ENCODE peak calls at places on chromosomes 16 and 17, in eight cellular contexts. H is prostate gland, I is GM12892, T is breast epithelium, U is stomach, V is H1, E is spleen, D is K562. Q is an unnamed sample.

GRCh38 chr17:17156107-17156506 is 50.0 kb downstream of the PLD6 start:
- DNase-seq in E (no peak), V (no peak), T (peak), I (no peak), H (peak), U (no peak), D (no peak), Q (no peak)

GRCh38 chr16:67856927-67857546 is 9.5 kb upstream of the CENPT start:
- DNase-seq in H (no peak), I (no peak), V (no peak), U (no peak), D (no peak), E (no peak), T (no peak), Q (no peak)

GRCh38 chr17:31309525-31309924 is 4.3 kb downstream of the EVI2B start:
- DNase-seq in H (no peak), V (no peak), I (no peak), U (no peak), D (no peak), E (no peak), T (no peak), Q (no peak)

GRCh38 chr16:67431077-67431804 is at the start of gene HSD11B2:
- DNase-seq in D (peak), V (peak), U (peak), I (no peak), T (peak), E (peak), H (peak), Q (no peak)

GRCh38 chr17:68294196-68294555 is 2.9 kb downstream of the ARSG start:
- DNase-seq in T (no peak), H (no peak), V (no peak), U (no peak), D (no peak), I (no peak), E (no peak), Q (no peak)

GRCh38 chr17:61583242-61583641 is 7.8 kb downstream of the NACA2 start:
- DNase-seq in V (no peak), I (no peak), H (no peak), E (no peak), D (peak), U (no peak), T (no peak), Q (no peak)

GRCh38 chr17:3213587-3213986 is 6.1 kb downstream of the OR1A1 start:
- DNase-seq in U (no peak), D (no peak), I (no peak), H (no peak), V (no peak), E (no peak), T (no peak), Q (no peak)

GRCh38 chr17:61467416-61468262 is 15.4 kb downstream of the TBX4 start:
- DNase-seq in V (peak), U (peak), H (no peak), E (peak), I (no peak), T (no peak), D (peak), Q (peak)

GRCh38 chr17:63993368-63993990 is 4.7 kb upstream of the PRR29 start:
- DNase-seq in I (no peak), E (peak), T (no peak), D (no peak), U (no peak), H (no peak), V (no peak), Q (no peak)

GRCh38 chr16:77683845-77684526 is 38.3 kb upstream of the NUDT7 start:
- DNase-seq in H (no peak), T (no peak), E (no peak), I (no peak), D (no peak), V (no peak), U (no peak), Q (no peak)

GRCh38 chr17:45132302-45132568 is at the start of gene PLCD3:
- DNase-seq in V (no peak), E (no peak), H (no peak), U (no peak), T (no peak), I (no peak), D (no peak), Q (no peak)

GRCh38 chr16:2586241-2586640 is 48.4 kb downstream of the PDPK1 start:
- DNase-seq in D (no peak), V (peak), U (no peak), T (no peak), I (no peak), E (peak), H (no peak), Q (no peak)

GRCh38 chr17:61160789-61161440 is 238.7 kb upstream of the TBX2 start:
- DNase-seq in D (no peak), E (no peak), T (no peak), U (no peak), I (no peak), V (no peak), H (no peak), Q (no peak)

GRCh38 chr17:29648005-29648404 is 25.3 kb upstream of the CORO6 start:
- DNase-seq in U (no peak), I (no peak), D (no peak), T (no peak), H (no peak), E (no peak), V (no peak), Q (no peak)

GRCh38 chr17:62592305-62593099 is 35.0 kb upstream of the MRC2 start:
- DNase-seq in U (no peak), D (no peak), V (no peak), T (no peak), E (no peak), H (no peak), I (no peak), Q (no peak)

GRCh38 chr16:51002889-51003490 is 148.1 kb downstream of the SALL1 start:
- DNase-seq in V (no peak), E (no peak), U (peak), T (no peak), H (no peak), D (peak), I (no peak), Q (no peak)

GRCh38 chr17:57663326-57664070 is 81.6 kb downstream of the CCDC182 start:
- DNase-seq in V (no peak), H (no peak), U (no peak), E (peak), T (no peak), D (no peak), I (no peak), Q (no peak)

GRCh38 chr17:56577810-56578209 is 15.7 kb upstream of the NOG start:
- DNase-seq in V (no peak), H (no peak), D (no peak), I (no peak), U (no peak), E (no peak), T (no peak), Q (no peak)

GRCh38 chr16:48035142-48035541 is 120.7 kb downstream of the ABCC12 start:
- DNase-seq in E (no peak), H (peak), I (no peak), T (no peak), U (no peak), D (no peak), V (no peak), Q (no peak)

GRCh38 chr17:7886227-7887037 is 2.2 kb upstream of the CHD3 start:
- DNase-seq in E (no peak), V (peak), I (no peak), D (peak), U (peak), T (peak), H (peak), Q (peak)

GRCh38 chr16:14436410-14436955 is 193.6 kb downstream of the PARN start:
- DNase-seq in U (no peak), D (no peak), H (no peak), I (no peak), V (no peak), T (no peak), E (no peak), Q (no peak)

GRCh38 chr17:64707077-64707591 is 45.0 kb upstream of the SMURF2 start:
- DNase-seq in E (peak), T (peak), D (no peak), H (peak), V (no peak), U (peak), I (no peak), Q (peak)

GRCh38 chr16:82452002-82452741 is 174.6 kb upstream of the CDH13 start:
- DNase-seq in H (no peak), E (no peak), T (no peak), D (no peak), I (no peak), V (no peak), U (no peak), Q (no peak)

GRCh38 chr17:78707016-78707415 is 75.1 kb downstream of the CYTH1 start:
- DNase-seq in V (no peak), I (no peak), T (no peak), U (no peak), E (no peak), H (no peak), D (no peak), Q (no peak)

GRCh38 chr16:3822366-3823045 is 58.0 kb downstream of the CREBBP start:
- DNase-seq in D (no peak), I (no peak), V (no peak), H (no peak), T (no peak), E (no peak), U (no peak), Q (no peak)

GRCh38 chr17:34598161-34598776 is 18.9 kb downstream of the TMEM132E start:
- DNase-seq in T (no peak), U (no peak), E (no peak), V (peak), D (peak), I (no peak), H (no peak), Q (no peak)

GRCh38 chr17:6323626-6324356 is 111.1 kb downstream of the AIPL1 start:
- DNase-seq in U (no peak), H (no peak), D (peak), T (no peak), I (no peak), E (no peak), V (no peak), Q (no peak)

GRCh38 chr17:10683853-10684252 is 13.5 kb downstream of the SCO1 start:
- DNase-seq in U (no peak), D (peak), V (no peak), H (no peak), T (no peak), E (no peak), I (no peak), Q (no peak)

GRCh38 chr17:81397314-81398169 is 2.3 kb downstream of the BAHCC1 start:
- DNase-seq in D (no peak), U (peak), I (no peak), H (no peak), T (no peak), E (no peak), V (peak), Q (peak)

GRCh38 chr16:78385406-78385805 is 286.0 kb downstream of the WWOX start:
- DNase-seq in H (no peak), E (no peak), T (no peak), I (no peak), V (no peak), D (no peak), U (no peak), Q (no peak)

GRCh38 chr17:76539631-76540271 is at the start of gene PRCD:
- DNase-seq in H (no peak), E (peak), I (peak), D (no peak), T (no peak), U (no peak), V (no peak), Q (no peak)

GRCh38 chr16:61581417-61582046 is 454.7 kb downstream of the CDH8 start:
- DNase-seq in H (no peak), U (no peak), V (no peak), E (peak), I (no peak), D (no peak), T (no peak), Q (no peak)

GRCh38 chr16:56931769-56932587 is at the start of gene HERPUD1:
- DNase-seq in T (peak), U (peak), D (peak), H (peak), I (peak), E (peak), V (peak), Q (peak)

GRCh38 chr16:56931253-56931768 is 631 bp upstream of the HERPUD1 start:
- DNase-seq in D (peak), V (peak), U (peak), T (peak), E (no peak), H (peak), I (peak), Q (peak)

GRCh38 chr16:56932588-56933265 is 785 bp downstream of the HERPUD1 start:
- DNase-seq in V (peak), E (peak), D (peak), T (peak), U (peak), I (no peak), H (peak), Q (peak)

GRCh38 chr16:56929639-56930038 is 2.3 kb upstream of the HERPUD1 start:
- DNase-seq in I (no peak), V (no peak), U (no peak), E (no peak), D (no peak), T (no peak), H (no peak), Q (no peak)

GRCh38 chr16:56930516-56931252 is 1.3 kb upstream of the HERPUD1 start:
- DNase-seq in D (no peak), E (no peak), H (no peak), I (no peak), V (no peak), T (no peak), U (no peak), Q (peak)
- TF ChIP-seq POLR2AphosphoS5 in D (no peak), E (no peak), H (no peak), I (no peak), V (no peak), T (no peak), U (no peak), Q (no peak)

GRCh38 chr17:74987909-74988711 is 678 bp downstream of the CDR2L start:
- DNase-seq in T (peak), H (peak), D (peak), V (peak), I (no peak), U (peak), E (peak), Q (peak)
- TF ChIP-seq POLR2AphosphoS5 in T (no peak), H (no peak), D (no peak), V (peak), I (no peak), U (no peak), E (peak), Q (peak)

DNA sequence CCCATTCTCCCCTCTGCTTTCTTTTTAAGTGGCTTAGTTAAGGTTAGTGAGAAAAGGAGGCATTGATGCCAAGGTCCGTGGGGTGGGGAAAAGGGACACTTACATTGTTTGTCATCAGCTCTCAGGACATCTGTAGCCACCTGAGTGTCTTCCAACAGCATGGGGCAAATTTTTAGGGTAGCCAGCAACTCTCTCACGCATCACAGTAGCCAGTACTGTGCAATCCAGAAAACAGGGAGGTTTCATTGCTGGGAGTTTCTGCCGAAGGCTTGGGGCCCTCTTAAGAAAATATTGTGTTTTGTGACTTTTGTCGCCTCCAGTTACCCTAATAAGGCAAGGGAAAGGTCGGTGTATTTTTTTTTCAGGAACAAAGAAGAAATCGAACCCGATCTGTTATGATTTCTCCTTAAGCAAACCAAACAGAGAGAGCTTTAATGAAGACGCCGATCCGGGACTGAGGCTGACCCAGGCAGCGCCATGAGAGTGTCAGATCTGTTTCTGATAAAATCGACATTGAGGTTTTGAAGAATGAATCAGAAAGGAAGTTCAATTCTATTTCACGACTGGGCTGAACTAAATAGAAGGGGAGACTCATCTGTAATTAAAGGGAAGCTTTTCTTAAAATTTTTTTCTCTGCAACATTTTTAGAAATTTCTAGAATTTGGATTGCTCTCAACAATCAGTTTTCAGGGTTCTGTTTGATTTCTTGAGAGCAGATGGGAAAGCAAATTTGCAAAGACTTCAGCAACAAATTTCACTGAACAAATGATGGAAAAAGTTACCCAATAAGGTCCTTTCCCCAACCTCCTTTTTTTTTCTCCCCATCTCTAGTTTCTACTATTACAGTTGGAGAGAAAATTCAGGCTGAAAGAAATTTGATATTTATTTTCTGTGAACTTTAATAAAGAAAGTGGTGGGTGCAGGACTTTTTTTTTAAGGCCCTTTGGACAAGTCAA is 144.7 kb upstream of the IRX3 start:
- DNase-seq in D (no peak), T (no peak), V (no peak), U (no peak), I (no peak), E (no peak), H (no peak), Q (no peak)
- TF ChIP-seq POLR2AphosphoS5 in D (no peak), T (no peak), V (no peak), U (no peak), I (no peak), E (no peak), H (no peak), Q (no peak)

DNA sequence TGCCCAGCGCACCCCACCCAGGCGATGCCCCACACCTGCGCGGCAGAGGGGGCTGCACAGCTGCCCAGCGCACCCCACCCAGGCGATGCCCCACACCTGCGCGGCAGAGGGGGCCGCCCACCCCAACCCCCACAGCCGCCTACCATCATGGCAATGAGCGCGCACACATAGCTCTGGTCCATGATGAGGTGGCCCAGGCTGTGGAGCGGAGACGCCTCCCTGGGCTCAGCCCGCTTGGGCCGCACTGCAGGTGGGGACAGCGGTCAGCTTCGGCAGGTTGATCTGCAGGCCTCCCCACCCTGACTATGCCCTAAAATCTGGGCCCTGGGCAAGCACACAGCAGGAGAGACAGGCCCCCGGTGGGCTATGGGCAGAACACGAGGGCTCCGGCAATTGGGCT is 30.2 kb downstream of the CTU2 start:
- DNase-seq in V (no peak), H (no peak), T (no peak), I (no peak), U (no peak), E (no peak), D (no peak), Q (no peak)
- TF ChIP-seq POLR2AphosphoS5 in V (no peak), H (no peak), T (no peak), I (no peak), U (no peak), E (no peak), D (no peak), Q (no peak)

DNA sequence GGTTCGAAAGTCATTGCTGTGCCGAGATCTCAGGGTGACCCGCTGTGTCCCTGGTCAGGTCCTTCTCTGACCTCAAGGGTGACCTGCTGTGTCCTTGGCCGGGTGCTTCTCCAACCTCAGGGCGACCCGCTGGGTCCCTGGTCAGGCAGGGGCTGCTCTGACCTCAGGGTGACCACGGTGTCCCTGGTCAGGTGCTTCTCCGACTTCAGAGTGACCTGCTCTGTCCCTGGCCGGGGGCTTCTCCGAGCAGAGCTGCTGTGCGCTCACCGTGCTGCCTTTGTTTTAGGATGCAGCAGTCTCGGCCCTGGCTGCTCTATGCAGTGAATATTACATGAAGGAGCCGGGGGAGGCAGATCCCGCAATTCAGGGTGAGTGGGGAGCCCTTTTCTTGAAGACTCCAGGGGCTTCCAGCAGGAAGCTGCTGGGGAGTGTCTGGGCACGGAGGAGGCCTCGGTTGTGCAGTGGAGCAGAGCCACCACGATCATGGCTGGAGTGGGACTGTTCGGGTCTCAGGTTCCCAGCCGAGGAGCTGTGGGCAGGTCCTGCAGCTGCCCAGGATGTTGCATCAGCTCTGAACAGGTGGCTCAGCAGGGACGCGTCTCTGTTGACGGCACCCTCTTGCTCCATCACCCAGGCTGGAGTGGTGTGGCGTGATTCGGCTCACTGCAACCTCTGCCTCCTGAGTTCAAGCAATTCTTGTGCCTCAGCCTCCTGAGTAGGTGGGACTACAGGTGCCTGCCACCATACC is 83.7 kb upstream of the ZNF750 start:
- DNase-seq in E (peak), H (no peak), T (no peak), V (no peak), U (no peak), D (no peak), I (no peak), Q (no peak)
- TF ChIP-seq POLR2AphosphoS5 in E (no peak), H (no peak), T (no peak), V (no peak), U (no peak), D (no peak), I (no peak), Q (no peak)

DNA sequence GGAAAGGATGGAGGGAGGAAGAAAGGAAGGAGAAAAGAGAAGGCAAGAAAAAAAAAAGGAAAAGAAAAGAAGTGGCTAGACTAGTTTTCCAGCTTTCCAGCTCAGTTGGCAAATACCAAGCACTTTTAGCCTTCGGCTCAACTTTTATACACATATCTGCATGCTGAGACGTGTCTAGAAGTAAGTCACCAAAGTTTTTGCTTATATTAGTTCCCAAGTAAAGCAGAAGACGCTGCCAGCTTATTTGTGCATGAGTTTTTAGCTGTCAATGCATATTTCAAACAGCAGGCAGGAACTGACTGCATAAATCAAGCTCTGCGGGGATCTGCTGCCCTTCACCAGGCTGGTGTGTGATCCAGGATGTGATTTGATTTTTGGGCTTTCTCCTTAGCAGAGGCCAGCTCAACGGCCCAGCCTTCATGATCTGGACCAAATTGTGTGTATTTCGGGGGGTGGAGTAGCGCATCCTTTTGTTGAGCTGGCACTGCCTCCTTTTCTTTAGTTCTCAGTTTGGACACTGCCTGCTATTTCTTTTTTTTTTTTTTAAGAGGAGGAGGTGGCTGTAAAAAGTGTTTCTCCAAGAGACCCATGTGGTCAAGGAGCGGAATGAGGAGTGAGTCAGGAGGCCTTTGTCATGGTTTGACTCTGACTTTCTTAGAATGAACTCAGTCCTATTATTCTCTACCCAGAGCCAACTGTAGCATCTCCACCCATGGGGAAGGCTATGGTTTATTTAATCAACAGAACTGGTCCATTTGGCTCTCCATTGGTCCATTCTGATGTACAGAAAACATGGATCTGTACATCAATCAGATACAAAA is 162.6 kb upstream of the XYLT1 start:
- DNase-seq in E (no peak), I (no peak), V (no peak), T (peak), D (no peak), H (peak), U (no peak), Q (no peak)
- TF ChIP-seq POLR2AphosphoS5 in E (no peak), I (no peak), V (no peak), T (no peak), D (no peak), H (peak), U (no peak), Q (no peak)

Q was measured in transverse colon.